ENCODE peak calls at places on chromosomes 7 and 10, in four cellular contexts. U is dorsolateral prefrontal cortex, B is NB4, Z is ovary. G is an unnamed sample.

GRCh38 chr10:121696854-121697253 is 98.6 kb upstream of the FGFR2 start:
- DNase-seq in U (no peak), B (peak; percentile 43), Z (no peak), G (no peak)

GRCh38 chr10:124530215-124530665 is 68.6 kb downstream of the LHPP start:
- DNase-seq in U (peak; percentile 90), B (peak; percentile 85), Z (peak; percentile 92), G (peak; percentile 79)

GRCh38 chr7:88312061-88312663 is 5.5 kb upstream of the STEAP4 start:
- DNase-seq in U (no peak), B (no peak), Z (peak; percentile 59), G (no peak)

GRCh38 chr10:73898730-73899400 is 12.1 kb upstream of the PLAU start:
- DNase-seq in U (no peak), B (no peak), Z (no peak), G (no peak)

GRCh38 chr10:52245547-52245946 is 68.5 kb upstream of the DKK1 start:
- DNase-seq in U (no peak), B (no peak), Z (no peak), G (no peak)

GRCh38 chr10:85619832-85620231 is 746.8 kb downstream of the GRID1 start:
- DNase-seq in U (no peak), B (no peak), Z (no peak), G (no peak)

GRCh38 chr10:48444861-48445841 is 138.7 kb downstream of the MAPK8 start:
- DNase-seq in U (peak; percentile 33), B (no peak), Z (no peak), G (no peak)

GRCh38 chr10:70445718-70446485 is 4.4 kb upstream of the NODAL start:
- DNase-seq in U (no peak), B (no peak), Z (no peak), G (no peak)

GRCh38 chr10:25048463-25048862 is 32.1 kb downstream of the THNSL1 start:
- DNase-seq in U (no peak), B (no peak), Z (no peak), G (no peak)

GRCh38 chr10:93503075-93503474 is 6.7 kb downstream of the CEP55 start:
- DNase-seq in U (no peak), B (no peak), Z (no peak), G (no peak)

GRCh38 chr10:93552780-93553179 is 13.7 kb upstream of the FFAR4 start:
- DNase-seq in U (no peak), B (no peak), Z (no peak), G (no peak)

GRCh38 chr7:42792841-42793240 is 119.0 kb downstream of the C7orf25 start:
- DNase-seq in U (no peak), B (no peak), Z (no peak), G (no peak)

GRCh38 chr10:42782446-42783180 is at the start of gene BMS1:
- DNase-seq in U (peak; percentile 91), B (peak; percentile 91), Z (peak; percentile 90), G (peak; percentile 88)
- H3K4me3 ChIP-seq in U (peak within 1 kb of the TSS; percentile 84), B (peak within 1 kb of the TSS; percentile 95), Z (peak within 1 kb of the TSS; percentile 92), G (peak within 1 kb of the TSS; percentile 78)

GRCh38 chr7:84041649-84042048 is 152.9 kb downstream of the SEMA3A start:
- DNase-seq in U (no peak), B (no peak), Z (no peak), G (no peak)
- H3K4me3 ChIP-seq in U (no peak overlapping the region), B (no peak overlapping the region), Z (no peak overlapping the region), G (no peak overlapping the region)

GRCh38 chr7:19145429-19146201 is 394 bp upstream of the FERD3L start:
- DNase-seq in U (no peak), B (no peak), Z (no peak), G (no peak)
- H3K4me3 ChIP-seq in U (no peak overlapping the region), B (no peak overlapping the region), Z (no peak overlapping the region), G (peak overlapping the region; percentile 21)

GRCh38 chr10:44394696-44395383 is 9.9 kb upstream of the CXCL12 start:
- DNase-seq in U (no peak), B (no peak), Z (no peak), G (no peak)
- H3K4me3 ChIP-seq in U (no peak overlapping the region), B (no peak overlapping the region), Z (no peak overlapping the region), G (no peak overlapping the region)

DNA sequence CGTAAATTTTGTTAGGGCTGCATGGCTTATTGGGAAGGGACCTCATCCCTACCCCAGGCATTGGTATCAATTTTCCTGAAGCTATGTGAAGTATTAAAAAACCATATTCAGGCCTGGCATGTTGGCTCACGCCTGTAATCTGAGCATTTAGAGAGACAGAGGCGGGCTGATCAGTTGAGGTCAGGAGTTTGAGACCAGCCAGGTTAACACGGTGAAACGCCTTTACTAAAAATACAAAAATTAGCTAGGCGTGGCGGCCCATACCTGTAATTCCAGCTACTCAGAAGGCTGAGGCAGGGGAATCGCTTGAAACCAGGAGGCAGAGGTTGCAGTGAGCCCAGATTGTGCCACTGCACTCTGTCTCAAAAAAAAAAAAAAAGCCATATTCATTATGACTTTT is 7.1 kb downstream of the TASOR2 start:
- DNase-seq in U (no peak), B (no peak), Z (no peak), G (no peak)
- H3K4me3 ChIP-seq in U (peak overlapping the region; percentile 66), B (no peak overlapping the region), Z (no peak overlapping the region), G (peak overlapping the region; percentile 60)

GRCh38 chr7:55074008-55074499 is 55.2 kb downstream of the EGFR start:
- DNase-seq in U (no peak), B (no peak), Z (no peak), G (no peak)
- H3K4me3 ChIP-seq in U (no peak overlapping the region), B (no peak overlapping the region), Z (no peak overlapping the region), G (peak overlapping the region; percentile 31)